ENCODE peak calls at places on chromosomes 16 and 17, in eight cellular contexts. C is transverse colon, N is sigmoid colon, O is stomach, V is breast epithelium, B is Panc1, L is H1, W is HCT116. D is an unnamed sample.

GRCh38 chr16:63913278-63913677 is 1208.6 kb downstream of the CDH11 start:
- DNase-seq in C (no peak), N (no peak), L (no peak), V (no peak), B (no peak), O (no peak), W (no peak), D (no peak)

GRCh38 chr17:6910987-6911603 is 79.6 kb upstream of the TEKT1 start:
- DNase-seq in L (no peak), N (no peak), B (peak), O (no peak), W (peak), C (no peak), V (no peak), D (no peak)

GRCh38 chr16:50137268-50137667 is 15.8 kb upstream of the TENT4B start:
- DNase-seq in B (no peak), W (no peak), N (no peak), O (no peak), V (no peak), L (no peak), C (no peak), D (no peak)

GRCh38 chr17:21573961-21574610 is 118.2 kb upstream of the KCNJ18 start:
- DNase-seq in N (peak), V (no peak), L (no peak), B (no peak), C (peak), O (peak), W (no peak), D (no peak)

GRCh38 chr17:35254107-35254802 is 11.4 kb downstream of the SLFN5 start:
- DNase-seq in L (no peak), W (peak), N (peak), V (no peak), C (peak), O (peak), B (peak), D (no peak)

GRCh38 chr17:59371426-59372099 is 40.1 kb downstream of the YPEL2 start:
- DNase-seq in O (no peak), N (peak), C (peak), V (no peak), W (no peak), L (no peak), B (no peak), D (no peak)

GRCh38 chr17:49984283-49984682 is 10.7 kb downstream of the DLX3 start:
- DNase-seq in O (no peak), W (no peak), V (no peak), L (no peak), B (no peak), C (no peak), N (no peak), D (no peak)

GRCh38 chr16:3087836-3088235 is 11.3 kb downstream of the ZSCAN10 start:
- DNase-seq in O (no peak), V (no peak), W (no peak), B (no peak), N (no peak), L (no peak), C (no peak), D (no peak)

GRCh38 chr16:48916566-48916965 is 306.6 kb upstream of the N4BP1 start:
- DNase-seq in O (no peak), W (no peak), B (no peak), C (no peak), L (no peak), V (no peak), N (no peak), D (no peak)

GRCh38 chr17:71237903-71238538 is 882.8 kb upstream of the SOX9 start:
- DNase-seq in B (peak), O (no peak), N (no peak), W (peak), C (no peak), V (no peak), L (no peak), D (no peak)

GRCh38 chr17:79420318-79421243 is 190.3 kb downstream of the RBFOX3 start:
- DNase-seq in W (peak), B (no peak), N (no peak), C (no peak), V (no peak), L (no peak), O (no peak), D (no peak)

GRCh38 chr17:72416054-72416691 is 295.4 kb downstream of the SOX9 start:
- DNase-seq in O (no peak), W (no peak), B (no peak), N (no peak), L (no peak), V (no peak), C (no peak), D (no peak)

DNA sequence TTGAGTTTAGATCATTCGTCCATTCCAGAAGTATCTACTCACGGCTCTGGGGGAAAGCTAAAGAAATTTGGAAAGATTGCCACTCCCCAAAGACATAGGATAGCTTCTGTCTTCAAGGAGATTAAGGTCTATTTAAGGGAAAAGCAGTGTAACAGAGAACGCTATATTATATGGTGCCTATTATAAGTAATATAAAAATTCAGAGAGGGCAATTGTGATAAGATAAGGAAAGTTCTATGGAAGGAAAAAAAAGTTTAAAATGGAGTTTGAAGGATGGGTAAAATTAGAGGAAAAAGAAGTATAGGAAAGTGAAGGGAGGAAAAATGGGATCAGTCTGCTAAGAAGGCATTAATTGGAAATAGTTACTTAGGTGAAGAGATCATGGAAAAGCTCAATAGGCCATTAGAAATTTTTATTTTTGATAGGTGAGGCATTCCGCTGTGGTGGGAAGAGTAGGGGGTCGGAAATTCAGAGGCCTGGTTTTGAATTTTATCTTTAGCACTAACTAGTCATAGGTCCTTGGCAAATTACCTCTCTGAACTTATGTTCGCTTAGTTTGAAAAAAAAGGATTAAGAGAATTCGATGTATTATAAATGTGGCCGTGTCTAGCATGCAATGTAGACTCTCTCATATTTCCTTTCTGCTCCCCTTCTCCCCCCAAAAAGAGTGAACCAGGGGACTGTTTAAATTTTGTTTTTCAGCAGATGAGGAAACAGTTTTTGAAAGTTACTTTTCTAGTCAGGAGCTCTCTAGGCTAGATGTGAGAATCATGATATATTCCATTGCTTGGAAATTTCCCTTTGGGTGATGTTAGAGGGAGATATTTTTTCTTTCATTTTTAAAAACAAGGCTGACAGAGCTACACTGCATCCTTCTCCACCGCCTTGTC is 882 bp upstream of the CDC27 start:
- DNase-seq in V (no peak), O (no peak), L (no peak), W (no peak), B (no peak), N (no peak), C (no peak), D (no peak)
- TF ChIP-seq CTCF in V (no peak), O (no peak), L (no peak), W (no peak), B (no peak), N (no peak), C (no peak), D (no peak)

DNA sequence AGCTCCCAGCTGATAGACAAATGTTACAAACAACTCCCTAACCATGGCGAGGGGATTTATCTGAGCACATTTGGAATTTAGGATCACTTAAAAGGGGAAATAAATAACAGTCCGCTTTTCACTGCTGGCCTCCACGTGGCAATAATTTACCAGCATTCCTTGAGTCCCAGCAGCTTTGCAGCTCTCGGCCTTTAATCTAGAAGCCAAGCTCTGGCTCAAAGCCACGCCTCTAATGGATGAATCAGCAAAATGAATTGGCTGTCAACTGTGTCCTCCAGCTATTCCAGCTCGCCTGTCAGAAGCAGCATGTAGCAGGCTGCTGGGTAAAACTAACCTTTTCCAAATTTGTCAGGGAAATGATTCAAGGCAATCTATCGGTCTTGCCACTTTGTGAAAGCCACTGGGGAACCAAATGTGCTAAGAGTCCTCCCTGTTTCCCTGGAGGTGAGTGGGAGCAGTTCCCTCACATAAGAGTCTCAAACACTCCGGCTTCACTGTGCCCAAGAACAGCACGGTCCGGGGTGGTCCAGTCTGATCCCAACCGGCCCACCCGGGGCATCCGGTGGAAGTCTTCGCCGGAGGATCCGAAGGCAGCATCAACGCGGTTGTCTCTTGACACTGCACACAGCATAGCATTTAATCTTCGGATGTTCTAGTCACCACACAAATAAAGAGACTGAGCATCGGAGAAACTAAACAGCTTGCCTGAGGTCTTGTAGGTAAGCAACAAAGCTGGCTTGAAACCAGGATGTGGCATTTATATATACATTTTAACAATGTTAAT is 143.3 kb downstream of the PARN start:
- DNase-seq in C (peak), B (no peak), W (peak), L (no peak), V (peak), N (peak), O (peak), D (peak)
- TF ChIP-seq POLR2AphosphoS5 in C (peak), B (no peak), W (no peak), L (no peak), V (no peak), N (peak), O (peak), D (no peak)

DNA sequence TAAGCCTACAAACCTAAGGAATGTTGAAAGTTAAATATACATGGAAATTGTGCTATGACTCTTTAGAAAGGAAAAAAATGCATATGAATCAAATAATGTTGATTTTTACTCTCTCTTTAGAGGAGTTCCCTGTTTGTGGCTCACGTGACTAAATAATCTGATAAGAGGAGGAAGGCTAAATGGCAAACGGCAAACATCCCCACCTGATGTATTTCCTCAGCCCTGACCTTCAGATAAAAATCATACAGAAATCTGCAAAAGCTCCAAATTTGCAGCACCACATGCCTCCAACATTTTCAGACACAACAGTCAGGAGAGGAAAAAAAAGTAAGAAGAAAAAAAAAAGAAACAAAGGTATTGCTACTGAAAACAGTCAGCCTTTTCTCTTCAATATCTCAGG is 423.0 kb upstream of the PSMD7 start:
- DNase-seq in O (no peak), V (no peak), N (no peak), C (no peak), L (no peak), W (no peak), B (no peak), D (no peak)
- TF ChIP-seq CTCF in O (no peak), V (no peak), N (no peak), C (no peak), L (no peak), W (no peak), B (no peak), D (no peak)

DNA sequence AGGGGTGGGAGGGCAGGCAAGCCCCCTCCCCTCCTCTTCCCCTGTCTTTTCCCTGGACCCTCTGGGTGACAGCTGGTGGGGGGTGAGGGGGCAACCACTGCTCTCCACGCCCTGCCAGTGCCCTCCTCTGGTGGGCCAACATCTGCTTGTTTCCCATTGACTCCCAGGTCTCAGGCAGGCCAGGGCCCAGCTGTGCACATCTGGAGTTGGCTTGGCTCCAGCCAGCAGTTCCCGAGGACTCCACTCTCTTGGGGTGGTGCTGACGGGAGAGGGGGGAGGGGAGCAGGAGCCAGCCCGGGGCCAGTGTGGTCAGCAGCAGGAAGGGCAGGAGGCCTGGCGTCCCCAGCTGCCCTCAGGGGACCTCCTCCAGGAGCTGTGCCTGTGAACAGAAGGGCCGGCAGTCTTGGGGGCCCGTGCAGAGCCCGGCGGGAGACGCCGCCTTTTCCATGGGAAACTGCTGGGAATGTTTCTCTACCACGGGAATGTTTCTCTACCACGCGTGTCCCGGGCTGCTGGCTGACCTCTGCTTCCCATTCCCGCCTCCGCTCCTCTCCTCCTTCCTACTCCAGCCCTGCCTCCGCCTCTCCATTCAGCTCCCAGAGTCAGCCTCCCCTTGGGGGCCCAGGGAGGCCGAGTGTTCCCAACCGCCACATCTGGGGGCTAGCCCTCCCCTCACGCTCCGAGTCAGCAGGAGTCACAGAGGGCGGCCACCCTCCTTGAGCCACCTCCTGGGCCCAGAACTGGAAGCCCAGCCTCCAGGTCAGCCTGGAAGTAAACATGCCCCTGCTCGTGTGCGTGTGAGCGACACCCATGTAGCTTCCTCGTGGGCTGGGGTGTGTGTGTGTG is 7.6 kb downstream of the CYGB start:
- DNase-seq in C (peak), W (no peak), B (no peak), L (no peak), V (peak), O (peak), N (peak), D (no peak)
- TF ChIP-seq POLR2AphosphoS5 in C (peak), W (no peak), B (no peak), L (no peak), V (peak), O (no peak), N (peak), D (no peak)

GRCh38 chr17:7982666-7983065 is 19.7 kb upstream of the GUCY2D start:
- DNase-seq in B (no peak), L (no peak), W (no peak), O (no peak), C (no peak), N (peak), V (no peak), D (no peak)
- TF ChIP-seq CTCF in B (peak), L (peak), W (no peak), O (no peak), C (no peak), N (no peak), V (no peak), D (no peak)

DNA sequence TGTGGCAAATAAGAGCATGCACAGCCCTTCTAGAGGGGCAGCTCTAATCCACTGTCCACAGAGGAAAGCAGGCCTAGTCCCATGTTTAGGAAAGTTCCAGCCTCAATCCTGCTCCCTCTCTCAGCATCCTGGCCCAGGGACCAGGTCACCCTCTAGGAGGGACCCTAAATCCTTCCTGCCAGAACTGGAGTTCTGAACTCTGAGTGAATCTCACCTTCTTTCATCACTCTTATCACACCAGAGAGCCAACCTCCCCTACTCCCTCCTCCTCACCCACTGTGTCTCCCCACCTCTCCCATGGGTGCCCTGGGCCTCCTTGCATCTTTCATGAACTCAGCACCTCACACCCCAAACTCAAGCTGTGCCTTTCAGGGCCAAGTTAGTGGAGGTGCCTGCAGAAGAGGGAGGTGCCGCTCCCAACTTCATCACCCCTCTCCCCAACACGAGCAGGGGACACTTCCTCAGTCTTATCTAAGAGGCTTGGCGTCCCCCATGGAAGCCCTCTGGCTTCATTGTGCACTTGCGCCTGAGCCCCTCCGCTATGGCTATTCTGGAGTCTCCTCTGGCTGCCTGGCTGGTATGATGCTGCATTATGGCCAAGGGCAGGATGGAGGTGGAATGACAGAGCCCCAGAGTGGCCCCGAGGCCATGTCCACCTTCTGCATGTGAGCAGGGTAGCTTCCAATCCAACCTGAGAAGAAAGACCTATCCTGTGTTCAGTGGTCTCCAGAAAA is 31.7 kb downstream of the PIK3R6 start:
- DNase-seq in B (no peak), C (no peak), N (no peak), V (no peak), L (no peak), W (no peak), O (no peak), D (no peak)
- TF ChIP-seq POLR2AphosphoS5 in B (no peak), C (no peak), N (no peak), V (no peak), L (no peak), W (no peak), O (no peak), D (no peak)

GRCh38 chr17:66307257-66307656 is 4.8 kb downstream of the PRKCA start:
- DNase-seq in O (no peak), C (no peak), V (no peak), W (no peak), N (no peak), L (no peak), B (no peak), D (no peak)

GRCh38 chr17:66301864-66302741 is at the start of gene PRKCA:
- DNase-seq in L (no peak), V (no peak), N (peak), B (no peak), W (peak), O (peak), C (peak), D (peak)

GRCh38 chr17:66306413-66306812 is 4.0 kb downstream of the PRKCA start:
- DNase-seq in N (no peak), C (no peak), W (no peak), B (no peak), O (no peak), V (no peak), L (no peak), D (no peak)

GRCh38 chr17:66302761-66303626 is 581 bp downstream of the PRKCA start:
- DNase-seq in N (peak), C (peak), O (peak), V (peak), B (no peak), W (no peak), L (no peak), D (peak)

DNA sequence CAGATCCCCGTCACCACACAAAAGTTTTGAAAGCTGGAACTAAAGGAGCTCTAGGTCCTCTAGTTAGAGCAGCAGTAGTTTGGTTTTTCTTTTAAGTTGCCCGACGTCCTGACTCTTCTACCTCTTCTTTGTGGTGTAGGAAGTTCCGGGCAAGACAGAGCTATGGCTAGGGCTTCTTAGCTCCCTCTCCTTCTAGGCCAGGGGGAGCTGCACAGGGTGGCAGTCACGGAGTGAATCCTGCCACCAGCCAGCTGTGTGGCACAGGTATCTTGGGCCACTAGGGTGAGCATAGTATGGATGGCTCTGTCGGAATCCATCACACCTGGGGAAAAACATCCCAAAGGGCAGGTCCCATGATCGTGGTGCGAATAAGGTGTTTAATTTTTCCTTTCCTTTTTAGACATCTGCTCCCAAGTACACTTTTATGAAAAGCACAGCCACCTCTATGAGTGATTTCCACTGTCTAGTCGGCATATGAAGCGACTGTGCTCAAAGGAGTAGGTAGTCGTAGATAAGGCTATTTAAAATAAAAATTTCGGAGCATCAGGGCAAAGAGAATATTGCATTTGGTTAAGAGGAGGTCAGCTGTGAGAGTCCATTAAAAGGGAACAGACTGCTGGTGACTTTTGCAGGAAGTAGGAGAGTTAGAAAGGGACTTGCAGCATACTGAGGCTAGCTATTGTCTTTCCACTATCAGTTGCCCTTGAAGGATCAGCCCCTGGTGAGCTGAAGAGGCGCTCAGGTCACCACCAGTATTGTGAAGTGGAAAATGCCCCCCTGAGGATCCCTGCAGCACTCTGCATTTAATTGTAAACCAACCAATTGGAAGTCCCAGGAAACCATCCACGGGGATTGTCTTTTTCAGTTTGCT is 2.1 kb downstream of the PRKCA start:
- DNase-seq in B (no peak), N (no peak), C (peak), O (no peak), L (peak), W (no peak), V (no peak), D (no peak)
- TF ChIP-seq CTCF in B (no peak), N (peak), C (peak), O (no peak), L (no peak), W (peak), V (no peak), D (no peak)